ENCODE peak calls at places on chromosomes 7 and 10, in seven cellular contexts. V is coronary artery, N is OCI-LY7, R is PC-3, S is HCT116, U is cardiac muscle cell, K is dorsolateral prefrontal cortex. A is an unnamed sample.

GRCh38 chr10:110918269-110918632 is 729 bp downstream of the BBIP1 start:
- DNase-seq in V (no peak), N (no peak), R (peak; percentile 89), S (peak; percentile 93), U (no peak), K (peak; percentile 74), A (no peak)

GRCh38 chr7:43803865-43804264 is 45.4 kb downstream of the BLVRA start:
- DNase-seq in V (no peak), N (no peak), R (no peak), S (no peak), U (no peak), K (no peak), A (no peak)

GRCh38 chr10:43231523-43232078 is 35.3 kb downstream of the RASGEF1A start:
- DNase-seq in V (peak; percentile 57), N (peak; percentile 78), R (no peak), S (no peak), U (no peak), K (peak; percentile 16), A (no peak)

GRCh38 chr10:29955308-29955935 is 104.0 kb downstream of the JCAD start:
- DNase-seq in V (no peak), N (no peak), R (no peak), S (no peak), U (peak; percentile 56), K (no peak), A (no peak)

GRCh38 chr10:77877461-77878344 is 48.9 kb downstream of the DLG5 start:
- DNase-seq in V (no peak), N (peak; percentile 35), R (no peak), S (no peak), U (peak; percentile 80), K (no peak), A (peak; percentile 70)

GRCh38 chr10:106436123-106436740 is 728.3 kb downstream of the SORCS1 start:
- DNase-seq in V (no peak), N (no peak), R (peak; percentile 92), S (no peak), U (no peak), K (no peak), A (no peak)

GRCh38 chr7:21169667-21170605 is 257.9 kb upstream of the SP4 start:
- DNase-seq in V (no peak), N (no peak), R (no peak), S (no peak), U (no peak), K (no peak), A (no peak)

GRCh38 chr7:127680983-127681382 is 29.0 kb downstream of the SND1 start:
- DNase-seq in V (no peak), N (no peak), R (no peak), S (no peak), U (no peak), K (no peak), A (no peak)

GRCh38 chr10:63713191-63714144 is 192.3 kb downstream of the REEP3 start:
- DNase-seq in V (no peak), N (no peak), R (peak; percentile 38), S (no peak), U (peak; percentile 97), K (peak; percentile 48), A (peak; percentile 43)

GRCh38 chr7:30038182-30038980 is 10.2 kb downstream of the PLEKHA8 start:
- DNase-seq in V (no peak), N (no peak), R (no peak), S (no peak), U (peak; percentile 42), K (no peak), A (no peak)

GRCh38 chr10:100744136-100744979 is 1.0 kb upstream of the PAX2 start:
- DNase-seq in V (no peak), N (no peak), R (no peak), S (no peak), U (no peak), K (no peak), A (no peak)

GRCh38 chr10:113844091-113844490 is 9.8 kb downstream of the DCLRE1A start:
- DNase-seq in V (no peak), N (no peak), R (peak; percentile 67), S (no peak), U (no peak), K (no peak), A (no peak)

GRCh38 chr10:86662186-86663045 is 5.9 kb upstream of the LDB3 start:
- DNase-seq in V (no peak), N (no peak), R (no peak), S (no peak), U (no peak), K (no peak), A (no peak)

GRCh38 chr7:95509199-95509598 is 23.5 kb downstream of the ASB4 start:
- DNase-seq in V (no peak), N (peak; percentile 1), R (no peak), S (no peak), U (peak; percentile 81), K (no peak), A (peak; percentile 40)

GRCh38 chr7:81715984-81716588 is 53.8 kb downstream of the HGF start:
- DNase-seq in V (no peak), N (no peak), R (peak; percentile 83), S (peak; percentile 60), U (peak; percentile 52), K (no peak), A (peak; percentile 4)

GRCh38 chr10:13475124-13475523 is 53.7 kb downstream of the BEND7 start:
- DNase-seq in V (no peak), N (no peak), R (peak; percentile 19), S (no peak), U (no peak), K (no peak), A (no peak)

GRCh38 chr10:127313996-127314700 is 117.8 kb upstream of the INSYN2A start:
- DNase-seq in V (no peak), N (no peak), R (no peak), S (no peak), U (no peak), K (peak; percentile 49), A (no peak)

GRCh38 chr7:122758501-122758900 is 55.8 kb upstream of the RNF148 start:
- DNase-seq in V (no peak), N (no peak), R (no peak), S (no peak), U (no peak), K (no peak), A (no peak)

GRCh38 chr10:88379575-88379974 is 203.5 kb downstream of the RNLS start:
- DNase-seq in V (no peak), N (no peak), R (no peak), S (no peak), U (peak; percentile 73), K (no peak), A (no peak)

GRCh38 chr7:24979470-24979862 is 512 bp downstream of the OSBPL3 start:
- DNase-seq in V (no peak), N (peak; percentile 89), R (peak; percentile 66), S (no peak), U (peak; percentile 68), K (no peak), A (peak; percentile 64)

GRCh38 chr7:24981544-24981951 is 1.6 kb upstream of the OSBPL3 start:
- DNase-seq in V (peak; percentile 76), N (peak; percentile 27), R (peak; percentile 58), S (no peak), U (peak; percentile 38), K (peak; percentile 71), A (peak; percentile 27)

GRCh38 chr7:24980695-24981543 is 941 bp upstream of the OSBPL3 start:
- DNase-seq in V (no peak), N (peak; percentile 71), R (peak; percentile 35), S (no peak), U (peak; percentile 43), K (peak; percentile 39), A (no peak)

GRCh38 chr7:24978837-24979469 is 1.0 kb downstream of the OSBPL3 start:
- DNase-seq in V (no peak), N (no peak), R (peak; percentile 50), S (no peak), U (no peak), K (no peak), A (peak; percentile 13)

GRCh38 chr7:24979863-24980694 is at the start of gene OSBPL3:
- DNase-seq in V (peak; percentile 96), N (peak; percentile 97), R (peak; percentile 96), S (peak; percentile 92), U (peak; percentile 97), K (peak; percentile 94), A (peak; percentile 94)
- TF ChIP-seq CTCF in V (no peak), N (no peak), R (no peak), S (no peak), U (no peak), K (no peak), A (no peak)

GRCh38 chr10:96586419-96587254 is at the start of gene TM9SF3:
- DNase-seq in V (peak; percentile 93), N (peak; percentile 91), R (peak; percentile 84), S (peak; percentile 49), U (peak; percentile 93), K (peak; percentile 78), A (peak; percentile 84)
- TF ChIP-seq CTCF in V (no peak), N (no peak), R (no peak), S (no peak), U (no peak), K (no peak), A (no peak)

GRCh38 chr7:70586822-70587221 is 545.1 kb upstream of the GALNT17 start:
- DNase-seq in V (no peak), N (no peak), R (no peak), S (no peak), U (no peak), K (no peak), A (no peak)

GRCh38 chr7:70582921-70583895 is 548.7 kb upstream of the GALNT17 start:
- DNase-seq in V (no peak), N (no peak), R (no peak), S (no peak), U (no peak), K (no peak), A (no peak)

GRCh38 chr7:70587739-70588138 is 544.2 kb upstream of the GALNT17 start:
- DNase-seq in V (no peak), N (no peak), R (no peak), S (no peak), U (no peak), K (no peak), A (no peak)

GRCh38 chr7:70583965-70584883 is 547.7 kb upstream of the GALNT17 start:
- DNase-seq in V (no peak), N (no peak), R (no peak), S (no peak), U (no peak), K (no peak), A (no peak)

GRCh38 chr7:70585071-70585470 is 546.9 kb upstream of the GALNT17 start:
- DNase-seq in V (no peak), N (no peak), R (no peak), S (no peak), U (no peak), K (no peak), A (no peak)
- TF ChIP-seq CTCF in V (no peak), N (peak; percentile 47), R (no peak), S (no peak), U (no peak), K (no peak), A (no peak)

GRCh38 chr7:93835684-93836083 is 54.9 kb downstream of the TFPI2 start:
- DNase-seq in V (no peak), N (no peak), R (no peak), S (no peak), U (peak; percentile 23), K (no peak), A (no peak)

GRCh38 chr7:93836111-93836510 is 54.4 kb downstream of the TFPI2 start:
- DNase-seq in V (no peak), N (no peak), R (no peak), S (no peak), U (peak; percentile 53), K (no peak), A (no peak)

DNA sequence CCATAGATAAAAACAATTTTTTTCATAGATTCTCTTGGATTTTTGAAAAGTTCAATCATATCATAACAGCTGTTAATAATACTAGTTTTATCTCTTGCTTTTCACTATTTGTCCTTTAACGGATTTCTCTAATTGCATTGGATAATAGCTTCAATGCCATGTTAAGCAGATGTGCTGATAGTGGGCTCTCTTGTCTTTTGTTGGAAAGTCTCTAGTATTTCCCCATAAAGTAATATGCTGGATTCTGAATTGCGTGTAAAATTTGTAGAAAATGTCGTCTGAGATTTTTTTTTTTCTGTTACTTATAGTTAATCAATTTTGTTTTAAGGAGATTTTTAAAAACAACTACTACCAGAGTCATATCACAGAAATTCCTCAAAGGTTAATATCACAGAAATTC is 53.3 kb downstream of the TFPI2 start:
- DNase-seq in V (no peak), N (no peak), R (no peak), S (no peak), U (no peak), K (no peak), A (no peak)
- TF ChIP-seq CTCF in V (no peak), N (no peak), R (no peak), S (no peak), U (no peak), K (no peak), A (no peak)

A was measured in endothelial cell.